ENCODE peak calls at places on chromosomes 6 and 20, in five cellular contexts. One of them, this sample, is unnamed. For H3K9me3 and H3K36me3, the result is how much of the 10 kb centered on the place peaks cover.

GRCh38 chr6:37538107-37538506 is 38.4 kb upstream of the CCDC167 start:
- DNase-seq in CD8-positive, alpha-beta memory T cell: no peak
- DNase-seq in heart left ventricle: no peak
- DNase-seq in CD8-positive, alpha-beta T cell: no peak
- DNase-seq in vagina: no peak
- DNase-seq in this sample: peak

GRCh38 chr6:42417641-42418112 is 34.0 kb downstream of the TRERF1 start:
- DNase-seq in vagina: no peak
- DNase-seq in heart left ventricle: no peak
- DNase-seq in CD8-positive, alpha-beta T cell: peak
- DNase-seq in CD8-positive, alpha-beta memory T cell: peak
- DNase-seq in this sample: no peak

GRCh38 chr6:106253731-106254130 is 71.8 kb downstream of the ATG5 start:
- DNase-seq in heart left ventricle: no peak
- DNase-seq in CD8-positive, alpha-beta T cell: no peak
- DNase-seq in CD8-positive, alpha-beta memory T cell: no peak
- DNase-seq in vagina: no peak
- DNase-seq in this sample: no peak

GRCh38 chr6:107062691-107063090 is 34.7 kb downstream of the MTRES1 start:
- DNase-seq in heart left ventricle: no peak
- DNase-seq in vagina: no peak
- DNase-seq in CD8-positive, alpha-beta T cell: no peak
- DNase-seq in CD8-positive, alpha-beta memory T cell: no peak
- DNase-seq in this sample: no peak

GRCh38 chr20:63009044-63009961 is 2.5 kb upstream of the BHLHE23 start:
- DNase-seq in vagina: no peak
- DNase-seq in CD8-positive, alpha-beta memory T cell: peak
- DNase-seq in heart left ventricle: peak
- DNase-seq in CD8-positive, alpha-beta T cell: peak
- DNase-seq in this sample: peak

GRCh38 chr6:118709859-118710350 is 58.5 kb upstream of the CEP85L start:
- DNase-seq in CD8-positive, alpha-beta memory T cell: peak
- DNase-seq in heart left ventricle: no peak
- DNase-seq in CD8-positive, alpha-beta T cell: peak
- DNase-seq in vagina: no peak
- DNase-seq in this sample: no peak

GRCh38 chr6:3603443-3604130 is 146.7 kb upstream of the SLC22A23 start:
- DNase-seq in CD8-positive, alpha-beta memory T cell: no peak
- DNase-seq in heart left ventricle: no peak
- DNase-seq in CD8-positive, alpha-beta T cell: no peak
- DNase-seq in vagina: no peak
- DNase-seq in this sample: no peak

GRCh38 chr20:31822421-31823330 is 3.5 kb downstream of the MYLK2 start:
- DNase-seq in vagina: no peak
- DNase-seq in heart left ventricle: peak
- DNase-seq in CD8-positive, alpha-beta T cell: peak
- DNase-seq in CD8-positive, alpha-beta memory T cell: peak
- DNase-seq in this sample: peak

GRCh38 chr6:5693588-5693987 is 313.1 kb downstream of the NRN1 start:
- DNase-seq in CD8-positive, alpha-beta T cell: no peak
- DNase-seq in heart left ventricle: no peak
- DNase-seq in vagina: no peak
- DNase-seq in CD8-positive, alpha-beta memory T cell: no peak
- DNase-seq in this sample: no peak

GRCh38 chr6:46078294-46078693 is 51.5 kb upstream of the ENPP4 start:
- DNase-seq in CD8-positive, alpha-beta T cell: no peak
- DNase-seq in CD8-positive, alpha-beta memory T cell: no peak
- DNase-seq in vagina: no peak
- DNase-seq in heart left ventricle: no peak
- DNase-seq in this sample: no peak

DNA sequence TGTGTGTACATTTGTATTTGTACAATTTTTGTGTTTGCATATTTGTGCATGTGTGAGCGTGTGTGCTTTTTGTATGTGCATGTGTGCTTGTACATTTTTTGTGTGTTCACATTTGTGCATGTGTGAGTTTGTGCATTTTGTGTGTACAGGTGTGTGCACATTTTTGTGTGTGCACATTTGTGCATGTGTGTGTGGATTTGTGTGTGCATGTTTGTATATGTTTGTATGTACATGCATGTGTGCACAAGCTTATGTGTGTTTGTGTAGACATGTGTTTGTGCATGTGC is 28.9 kb downstream of the PRR18 start:
- DNase-seq in CD8-positive, alpha-beta memory T cell: no peak
- DNase-seq in heart left ventricle: no peak
- DNase-seq in vagina: no peak
- DNase-seq in CD8-positive, alpha-beta T cell: no peak
- DNase-seq in this sample: no peak
- H3K9me3 ChIP-seq in CD8-positive, alpha-beta memory T cell: under half
- H3K9me3 ChIP-seq in heart left ventricle: under half
- H3K9me3 ChIP-seq in vagina: under half
- H3K9me3 ChIP-seq in CD8-positive, alpha-beta T cell: under half
- H3K9me3 ChIP-seq in this sample: under half

GRCh38 chr6:113450061-113450465 is 407.1 kb upstream of the MARCKS start:
- DNase-seq in heart left ventricle: no peak
- DNase-seq in CD8-positive, alpha-beta T cell: no peak
- DNase-seq in CD8-positive, alpha-beta memory T cell: no peak
- DNase-seq in vagina: no peak
- DNase-seq in this sample: no peak
- H3K36me3 ChIP-seq in heart left ventricle: under half
- H3K36me3 ChIP-seq in CD8-positive, alpha-beta T cell: under half
- H3K36me3 ChIP-seq in CD8-positive, alpha-beta memory T cell: under half
- H3K36me3 ChIP-seq in vagina: under half
- H3K36me3 ChIP-seq in this sample: under half

GRCh38 chr20:30489604-30490003 is 767.9 kb upstream of the DEFB115 start:
- DNase-seq in heart left ventricle: no peak
- DNase-seq in CD8-positive, alpha-beta T cell: no peak
- DNase-seq in CD8-positive, alpha-beta memory T cell: no peak
- DNase-seq in vagina: no peak
- DNase-seq in this sample: no peak
- H3K9me3 ChIP-seq in heart left ventricle: under half
- H3K9me3 ChIP-seq in CD8-positive, alpha-beta T cell: under half
- H3K9me3 ChIP-seq in CD8-positive, alpha-beta memory T cell: under half
- H3K9me3 ChIP-seq in vagina: under half
- H3K9me3 ChIP-seq in this sample: under half

DNA sequence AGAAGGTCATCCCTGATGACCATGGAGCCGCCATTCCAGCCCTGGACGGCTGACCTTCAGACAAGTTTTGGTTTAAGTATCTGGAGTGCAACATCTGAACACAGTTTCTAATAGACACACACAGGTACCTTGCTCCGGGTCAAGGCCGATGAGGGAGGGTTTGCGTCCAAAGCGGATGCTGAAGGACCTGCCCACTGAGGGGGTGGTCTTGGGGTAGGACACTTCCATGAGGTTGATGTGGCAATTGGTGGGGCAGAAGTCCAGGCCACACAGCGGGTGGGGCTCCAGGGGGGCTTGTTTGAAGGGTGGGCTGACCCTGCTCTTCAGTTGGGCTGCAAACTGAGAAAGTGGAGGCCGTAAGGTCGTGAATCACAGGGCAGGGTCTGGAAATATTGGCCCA is 177.9 kb downstream of the PREX1 start:
- DNase-seq in CD8-positive, alpha-beta memory T cell: no peak
- DNase-seq in heart left ventricle: peak
- DNase-seq in CD8-positive, alpha-beta T cell: no peak
- DNase-seq in vagina: no peak
- DNase-seq in this sample: no peak
- H3K36me3 ChIP-seq in CD8-positive, alpha-beta memory T cell: half or more
- H3K36me3 ChIP-seq in heart left ventricle: under half
- H3K36me3 ChIP-seq in CD8-positive, alpha-beta T cell: half or more
- H3K36me3 ChIP-seq in vagina: under half
- H3K36me3 ChIP-seq in this sample: half or more

GRCh38 chr6:167666571-167667203 is 160.0 kb upstream of the AFDN start:
- DNase-seq in heart left ventricle: no peak
- DNase-seq in vagina: no peak
- DNase-seq in CD8-positive, alpha-beta T cell: no peak
- DNase-seq in CD8-positive, alpha-beta memory T cell: no peak
- DNase-seq in this sample: no peak
- H3K9me3 ChIP-seq in heart left ventricle: under half
- H3K9me3 ChIP-seq in vagina: under half
- H3K9me3 ChIP-seq in CD8-positive, alpha-beta T cell: under half
- H3K9me3 ChIP-seq in CD8-positive, alpha-beta memory T cell: under half
- H3K9me3 ChIP-seq in this sample: under half

GRCh38 chr20:4794846-4795245 is 73.1 kb downstream of the PRND start:
- DNase-seq in CD8-positive, alpha-beta T cell: no peak
- DNase-seq in heart left ventricle: no peak
- DNase-seq in CD8-positive, alpha-beta memory T cell: no peak
- DNase-seq in vagina: no peak
- DNase-seq in this sample: no peak
- H3K36me3 ChIP-seq in CD8-positive, alpha-beta T cell: half or more
- H3K36me3 ChIP-seq in heart left ventricle: under half
- H3K36me3 ChIP-seq in CD8-positive, alpha-beta memory T cell: half or more
- H3K36me3 ChIP-seq in vagina: under half
- H3K36me3 ChIP-seq in this sample: under half

DNA sequence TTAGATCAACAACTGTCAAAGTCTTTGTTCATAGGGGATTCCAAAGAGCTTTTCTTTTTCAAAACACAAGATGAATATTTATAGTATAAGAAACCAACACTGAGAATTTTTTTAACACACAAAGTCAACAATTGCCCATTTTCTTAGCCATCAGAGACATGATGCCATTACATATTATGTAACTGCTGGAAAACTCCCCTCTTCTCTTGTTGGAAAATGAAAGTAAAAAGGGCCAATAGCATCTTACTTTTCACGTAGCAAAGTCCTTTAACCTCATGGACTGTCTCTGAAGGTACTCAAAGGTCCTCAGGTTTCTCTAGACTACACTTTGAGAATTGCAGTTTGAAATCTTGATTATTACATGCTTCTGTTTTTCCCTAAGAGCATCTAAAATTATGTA is 67.6 kb downstream of the LPA start:
- DNase-seq in CD8-positive, alpha-beta T cell: no peak
- DNase-seq in heart left ventricle: no peak
- DNase-seq in vagina: no peak
- DNase-seq in CD8-positive, alpha-beta memory T cell: no peak
- DNase-seq in this sample: no peak
- H3K9me3 ChIP-seq in CD8-positive, alpha-beta T cell: under half
- H3K9me3 ChIP-seq in heart left ventricle: under half
- H3K9me3 ChIP-seq in vagina: under half
- H3K9me3 ChIP-seq in CD8-positive, alpha-beta memory T cell: under half
- H3K9me3 ChIP-seq in this sample: under half

GRCh38 chr6:142705054-142705453 is 239.9 kb downstream of the HIVEP2 start:
- DNase-seq in heart left ventricle: no peak
- DNase-seq in CD8-positive, alpha-beta T cell: no peak
- DNase-seq in vagina: no peak
- DNase-seq in CD8-positive, alpha-beta memory T cell: no peak
- DNase-seq in this sample: no peak
- H3K36me3 ChIP-seq in heart left ventricle: under half
- H3K36me3 ChIP-seq in CD8-positive, alpha-beta T cell: under half
- H3K36me3 ChIP-seq in vagina: under half
- H3K36me3 ChIP-seq in CD8-positive, alpha-beta memory T cell: under half
- H3K36me3 ChIP-seq in this sample: under half

GRCh38 chr20:59690976-59691375 is 86.6 kb downstream of the PHACTR3 start:
- DNase-seq in vagina: no peak
- DNase-seq in CD8-positive, alpha-beta memory T cell: no peak
- DNase-seq in CD8-positive, alpha-beta T cell: no peak
- DNase-seq in heart left ventricle: no peak
- DNase-seq in this sample: no peak
- H3K9me3 ChIP-seq in vagina: under half
- H3K9me3 ChIP-seq in CD8-positive, alpha-beta memory T cell: under half
- H3K9me3 ChIP-seq in CD8-positive, alpha-beta T cell: under half
- H3K9me3 ChIP-seq in heart left ventricle: under half
- H3K9me3 ChIP-seq in this sample: under half

GRCh38 chr20:56380375-56380774 is 11.6 kb downstream of the AURKA start:
- DNase-seq in heart left ventricle: no peak
- DNase-seq in vagina: no peak
- DNase-seq in CD8-positive, alpha-beta memory T cell: no peak
- DNase-seq in CD8-positive, alpha-beta T cell: no peak
- DNase-seq in this sample: no peak
- H3K36me3 ChIP-seq in heart left ventricle: under half
- H3K36me3 ChIP-seq in vagina: under half
- H3K36me3 ChIP-seq in CD8-positive, alpha-beta memory T cell: under half
- H3K36me3 ChIP-seq in CD8-positive, alpha-beta T cell: under half
- H3K36me3 ChIP-seq in this sample: half or more

This sample was measured in WERI-Rb-1.